ENCODE peak calls at places on chromosome 14, in six cellular contexts. U, K, S, I, T and D are unnamed samples.

GRCh38 chr14:90671382-90671781 is 144.8 kb downstream of the TTC7B start:
- DNase-seq in U (no peak), K (no peak), S (no peak), T (no peak), I (no peak), D (no peak)

GRCh38 chr14:85248881-85249635 is 280.9 kb upstream of the FLRT2 start:
- DNase-seq in K (peak), T (no peak), S (no peak), I (peak), U (peak), D (no peak)

GRCh38 chr14:73713206-73713803 is 879 bp downstream of the PNMA1 start:
- DNase-seq in S (no peak), T (no peak), I (no peak), K (no peak), U (no peak), D (no peak)

GRCh38 chr14:20427231-20428009 is 8.5 kb downstream of the KLHL33 start:
- DNase-seq in K (peak), S (no peak), U (no peak), T (no peak), I (no peak), D (peak)

GRCh38 chr14:51922624-51923023 is 62.2 kb downstream of the GNG2 start:
- DNase-seq in S (peak), T (no peak), I (no peak), U (no peak), K (no peak), D (no peak)

GRCh38 chr14:20841096-20841495 is 38.5 kb upstream of the RNASE1 start:
- DNase-seq in U (no peak), K (no peak), S (no peak), I (no peak), T (no peak), D (no peak)

GRCh38 chr14:78048120-78048519 is 122.1 kb upstream of the NRXN3 start:
- DNase-seq in T (no peak), S (no peak), U (no peak), I (no peak), K (no peak), D (no peak)

GRCh38 chr14:85050180-85050579 is 479.8 kb upstream of the FLRT2 start:
- DNase-seq in U (no peak), I (no peak), T (no peak), S (no peak), K (no peak), D (no peak)

GRCh38 chr14:79011091-79011919 is 841.1 kb downstream of the NRXN3 start:
- DNase-seq in S (peak), K (peak), I (no peak), T (peak), U (no peak), D (peak)

GRCh38 chr14:100671906-100672305 is 54.8 kb upstream of the DLK1 start:
- DNase-seq in K (no peak), I (no peak), T (no peak), U (no peak), S (no peak), D (no peak)

GRCh38 chr14:61749867-61750266 is 12.4 kb upstream of the SNAPC1 start:
- DNase-seq in I (no peak), U (no peak), S (no peak), T (peak), K (no peak), D (no peak)

GRCh38 chr14:59438148-59438766 is 26.9 kb downstream of the GPR135 start:
- DNase-seq in K (peak), S (no peak), I (no peak), T (no peak), U (no peak), D (peak)

GRCh38 chr14:76941544-76942287 is 86.8 kb downstream of the IRF2BPL start:
- DNase-seq in U (no peak), I (no peak), K (no peak), S (no peak), T (no peak), D (no peak)

GRCh38 chr14:65446159-65446558 is 33.6 kb downstream of the FUT8 start:
- DNase-seq in I (no peak), U (no peak), S (peak), T (no peak), K (peak), D (peak)

DNA sequence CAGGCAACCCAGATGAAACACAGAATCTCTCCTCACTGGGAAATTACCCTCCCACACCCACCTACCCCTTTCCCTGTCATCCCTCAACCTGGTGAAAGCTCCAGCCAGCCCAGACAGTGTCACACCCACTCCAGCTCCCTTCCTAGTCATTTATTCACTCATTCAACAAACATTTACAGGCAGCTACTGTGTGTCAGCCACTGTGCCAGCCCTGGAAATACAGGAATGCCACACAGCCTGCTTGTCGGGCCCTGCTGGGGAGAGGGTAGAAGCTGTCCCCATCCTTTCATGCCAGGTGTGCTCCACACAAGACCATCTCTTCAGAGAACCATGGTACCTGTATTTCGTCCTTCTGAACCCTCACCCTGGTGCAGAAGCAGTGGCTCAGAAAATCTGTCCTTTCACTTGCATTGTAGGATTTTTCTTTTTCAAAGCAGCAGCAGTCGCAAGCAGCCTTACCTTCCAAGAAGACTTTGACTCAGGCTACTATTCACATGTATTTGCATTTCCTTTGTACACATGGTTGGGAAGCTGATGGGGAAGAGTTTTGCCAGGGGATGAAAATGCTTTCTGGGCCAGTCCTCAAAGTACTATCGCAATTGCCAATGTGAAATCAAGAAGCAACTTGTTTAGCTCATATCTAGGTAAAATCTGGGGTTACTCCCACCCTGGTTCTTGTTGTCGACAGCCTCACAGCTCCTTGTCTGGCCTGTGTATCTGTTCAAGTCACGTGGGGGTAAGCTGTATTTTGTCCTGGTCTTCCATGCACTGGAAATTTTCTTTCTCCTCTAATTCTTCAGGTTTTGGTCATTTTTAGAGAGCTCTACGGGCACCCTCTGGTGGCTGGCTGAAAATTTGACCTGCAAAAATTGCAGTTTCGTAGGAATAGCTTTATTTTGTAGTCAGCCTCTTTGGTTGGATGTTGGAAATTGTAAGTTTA is 147.4 kb upstream of the EGLN3 start:
- DNase-seq in K (peak), S (peak), I (peak), U (peak), T (peak), D (peak)
- TF ChIP-seq CTCF in K (peak), S (peak), I (peak), U (peak), T (peak), D (peak)

GRCh38 chr14:101715209-101716076 is 46.1 kb upstream of the PPP2R5C start:
- DNase-seq in T (peak), K (no peak), U (no peak), S (no peak), I (no peak), D (no peak)

GRCh38 chr14:101714394-101714793 is 47.1 kb upstream of the PPP2R5C start:
- DNase-seq in K (no peak), I (no peak), U (no peak), T (peak), S (no peak), D (no peak)

GRCh38 chr14:101717663-101718490 is 43.6 kb upstream of the PPP2R5C start:
- DNase-seq in I (no peak), S (no peak), T (peak), U (no peak), K (no peak), D (no peak)

GRCh38 chr14:101716956-101717662 is 44.4 kb upstream of the PPP2R5C start:
- DNase-seq in I (no peak), U (no peak), S (no peak), T (peak), K (no peak), D (no peak)

GRCh38 chr14:101716077-101716950 is 45.2 kb upstream of the PPP2R5C start:
- DNase-seq in I (no peak), K (no peak), T (peak), S (no peak), U (no peak), D (no peak)
- TF ChIP-seq CTCF in I (no peak), K (no peak), T (no peak), S (no peak), U (no peak), D (no peak)

GRCh38 chr14:93537962-93538361 is 107.2 kb downstream of the UNC79 start:
- DNase-seq in U (no peak), T (no peak), I (no peak), K (no peak), S (no peak), D (no peak)
- TF ChIP-seq CTCF in U (no peak), T (no peak), I (no peak), K (no peak), S (no peak), D (no peak)

GRCh38 chr14:36649872-36650650 is 11.6 kb upstream of the PAX9 start:
- DNase-seq in U (no peak), S (no peak), T (no peak), I (no peak), K (no peak), D (no peak)

GRCh38 chr14:36647417-36647826 is 14.2 kb upstream of the PAX9 start:
- DNase-seq in S (peak), I (no peak), K (no peak), U (no peak), T (no peak), D (no peak)

GRCh38 chr14:36647827-36648753 is 13.6 kb upstream of the PAX9 start:
- DNase-seq in S (peak), I (no peak), T (no peak), K (peak), U (no peak), D (peak)

GRCh38 chr14:36652542-36653201 is 9.0 kb upstream of the PAX9 start:
- DNase-seq in T (no peak), K (peak), I (no peak), U (no peak), S (no peak), D (no peak)

GRCh38 chr14:36646664-36647416 is 14.8 kb upstream of the PAX9 start:
- DNase-seq in S (peak), I (no peak), U (no peak), T (no peak), K (no peak), D (no peak)
- TF ChIP-seq CTCF in S (peak), I (peak), U (no peak), T (no peak), K (no peak), D (no peak)

DNA sequence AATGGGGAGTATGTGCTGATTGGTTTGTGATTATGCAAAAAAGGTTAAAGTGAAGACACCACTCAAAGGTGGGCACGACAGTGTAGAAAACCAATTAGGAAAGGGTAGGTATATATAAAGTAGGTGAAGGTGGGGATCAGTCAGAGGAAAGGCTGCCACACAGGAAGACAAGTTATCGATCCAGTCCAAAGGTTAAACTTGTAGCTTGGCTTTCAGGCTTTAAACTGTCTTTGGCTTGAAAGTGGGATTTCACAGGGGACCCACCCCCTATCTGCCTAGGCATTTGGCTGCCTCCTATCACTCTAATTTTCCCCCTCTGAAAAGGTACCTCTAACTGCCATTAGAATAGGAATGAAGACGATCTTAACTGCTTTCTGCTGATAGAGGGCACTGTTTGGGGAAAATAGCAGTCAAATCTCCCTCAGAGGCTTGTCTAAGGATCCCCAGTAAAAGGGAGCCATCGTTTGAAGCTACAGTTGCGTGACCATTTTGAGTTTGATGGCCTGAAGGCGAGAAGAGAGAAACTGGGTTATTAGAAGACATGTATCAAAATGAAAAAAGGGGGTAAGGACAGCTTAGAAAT is 250.2 kb downstream of the GPHN start:
- DNase-seq in K (no peak), I (no peak), T (no peak), U (no peak), S (peak), D (no peak)
- TF ChIP-seq CTCF in K (no peak), I (no peak), T (no peak), U (no peak), S (peak), D (no peak)

DNA sequence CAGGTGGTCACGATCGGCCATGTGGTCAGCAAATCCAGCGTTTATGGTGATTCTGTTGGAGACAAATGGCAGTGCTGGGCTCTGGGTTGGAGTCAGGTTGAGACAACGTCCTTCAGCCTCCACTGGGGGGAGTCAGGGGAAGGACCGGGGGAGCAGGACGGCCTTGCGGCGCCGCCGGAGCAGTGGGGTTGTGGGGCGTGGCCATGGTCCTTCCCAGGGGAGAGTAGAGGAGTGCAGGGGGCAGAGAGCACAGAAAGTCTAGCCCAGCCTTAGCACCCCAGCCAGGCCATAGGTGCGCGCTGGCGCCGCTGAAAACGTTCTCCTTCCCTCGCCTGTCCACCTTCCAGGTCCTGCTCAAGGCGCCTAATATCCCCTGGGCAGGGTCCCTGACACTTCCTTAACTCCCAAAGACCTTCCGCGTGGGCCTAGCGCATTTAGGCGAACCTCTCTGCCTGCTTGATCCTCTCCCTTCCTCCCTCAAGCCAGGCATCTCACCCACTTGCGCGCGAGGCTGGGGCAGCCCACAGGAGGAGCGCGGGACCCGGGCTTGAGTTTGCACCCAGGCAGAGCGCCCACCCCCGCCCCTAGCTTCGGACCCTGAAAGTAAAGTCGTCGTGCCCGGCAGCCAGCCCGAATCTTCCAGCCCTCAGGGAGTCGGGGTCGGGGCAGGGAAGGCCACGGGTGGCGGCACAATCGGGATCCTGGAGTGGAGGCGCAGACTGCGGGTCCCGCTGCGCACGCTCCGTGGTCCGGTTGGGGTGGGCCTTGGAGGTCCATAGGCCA is 3.1 kb upstream of the KIF26A start:
- DNase-seq in T (no peak), K (peak), U (no peak), I (no peak), S (peak), D (peak)
- TF ChIP-seq CTCF in T (no peak), K (no peak), U (no peak), I (no peak), S (peak), D (no peak)

GRCh38 chr14:67517083-67517482 is 16.0 kb upstream of the PLEKHH1 start:
- DNase-seq in U (peak), T (no peak), K (no peak), S (peak), I (no peak), D (no peak)

GRCh38 chr14:67514203-67514607 is 18.9 kb upstream of the PLEKHH1 start:
- DNase-seq in S (no peak), T (peak), U (peak), I (no peak), K (no peak), D (no peak)

GRCh38 chr14:67514650-67515385 is 18.3 kb upstream of the PLEKHH1 start:
- DNase-seq in K (peak), T (peak), U (peak), S (peak), I (peak), D (no peak)

GRCh38 chr14:67516679-67517078 is 16.4 kb upstream of the PLEKHH1 start:
- DNase-seq in T (no peak), U (no peak), I (no peak), S (no peak), K (no peak), D (no peak)

DNA sequence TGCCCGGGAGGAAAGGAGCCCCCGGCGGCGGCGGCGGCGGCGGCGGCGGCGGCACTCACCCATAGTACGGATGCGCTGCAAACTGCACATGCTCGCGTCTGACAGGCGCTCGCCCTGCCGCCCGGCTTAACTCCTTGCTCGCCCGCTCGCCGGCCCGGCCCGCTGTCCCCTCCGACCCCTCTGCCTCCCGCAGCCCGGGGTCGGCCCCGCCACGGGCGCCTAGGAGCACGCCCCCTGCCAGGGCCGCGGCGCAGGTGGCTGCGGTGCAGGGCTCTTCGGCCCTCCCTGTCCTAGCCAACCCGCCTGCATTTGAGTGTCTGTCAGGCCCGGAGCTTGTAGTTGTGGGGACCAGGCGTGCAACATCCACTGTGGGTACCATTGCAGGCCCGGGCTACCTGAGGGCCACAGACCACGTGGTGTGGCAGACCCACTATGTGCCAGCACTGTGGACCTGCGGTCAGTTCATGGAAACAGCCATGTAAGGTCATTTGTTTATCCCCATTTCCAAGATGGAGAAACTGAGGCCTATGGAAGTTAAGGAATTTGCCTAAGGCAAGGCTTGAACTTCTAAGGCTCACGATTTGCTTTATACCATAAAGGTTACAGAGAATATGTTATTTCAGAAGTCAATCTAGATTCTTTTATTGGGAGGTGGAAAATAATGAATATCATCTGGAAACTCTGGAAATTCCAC is 17.6 kb upstream of the PLEKHH1 start:
- DNase-seq in K (no peak), T (peak), U (no peak), S (no peak), I (no peak), D (peak)
- TF ChIP-seq CTCF in K (no peak), T (no peak), U (no peak), S (peak), I (no peak), D (no peak)

DNA sequence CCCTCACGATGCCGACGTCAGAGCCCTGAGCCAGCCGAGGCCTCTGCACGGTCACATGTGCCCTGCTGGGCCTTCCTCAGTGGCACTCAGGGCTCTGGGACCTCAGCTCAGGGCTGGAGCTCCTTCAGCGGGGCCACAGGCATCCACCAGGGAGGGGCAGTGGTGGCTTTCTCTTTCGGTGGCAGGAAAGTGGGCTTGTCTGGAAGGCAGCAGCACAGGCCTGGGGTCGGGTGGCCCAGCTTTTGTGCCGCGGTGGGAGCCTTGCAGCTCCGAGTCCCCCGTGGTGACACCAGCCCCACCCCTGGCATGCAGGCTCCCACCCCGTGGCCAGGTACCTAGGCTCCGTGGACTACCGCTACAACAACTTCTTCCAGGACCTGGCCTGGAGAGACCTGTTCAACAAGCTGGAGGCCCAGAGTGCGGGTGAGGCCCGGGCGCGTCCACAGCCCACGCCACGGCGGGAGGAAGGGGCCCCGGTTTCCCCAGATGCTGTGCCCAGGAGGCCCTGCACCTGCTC is 14.2 kb upstream of the TEX22 start:
- DNase-seq in U (no peak), I (no peak), K (no peak), T (no peak), S (no peak), D (no peak)
- TF ChIP-seq CTCF in U (no peak), I (no peak), K (no peak), T (no peak), S (no peak), D (no peak)